ENCODE peak calls at places on chromosome 18, in five cellular contexts. One of them, this sample, is unnamed.

GRCh38 chr18:49094979-49095632 is 144.3 kb upstream of the SMAD7 start:
- DNase-seq in GM23338: no peak
- DNase-seq in HepG2: no peak
- DNase-seq in A549: no peak
- DNase-seq in GM12878: no peak
- DNase-seq in this sample: no peak

GRCh38 chr18:58942486-58942885 is 77.8 kb downstream of the ZNF532 start:
- DNase-seq in GM12878: no peak
- DNase-seq in HepG2: no peak
- DNase-seq in A549: no peak
- DNase-seq in GM23338: no peak
- DNase-seq in this sample: no peak

GRCh38 chr18:28650860-28651259 is 473.9 kb upstream of the CDH2 start:
- DNase-seq in HepG2: no peak
- DNase-seq in GM23338: no peak
- DNase-seq in GM12878: no peak
- DNase-seq in A549: no peak
- DNase-seq in this sample: no peak

GRCh38 chr18:55048892-55049291 is 89.6 kb upstream of the CCDC68 start:
- DNase-seq in GM23338: no peak
- DNase-seq in A549: peak
- DNase-seq in HepG2: no peak
- DNase-seq in GM12878: no peak
- DNase-seq in this sample: no peak

GRCh38 chr18:2850816-2851215 is 4.0 kb downstream of the EMILIN2 start:
- DNase-seq in HepG2: no peak
- DNase-seq in A549: no peak
- DNase-seq in GM12878: no peak
- DNase-seq in GM23338: no peak
- DNase-seq in this sample: no peak

GRCh38 chr18:75201273-75201898 is 7.6 kb downstream of the PTGR3 start:
- DNase-seq in GM23338: no peak
- DNase-seq in HepG2: no peak
- DNase-seq in A549: no peak
- DNase-seq in GM12878: no peak
- DNase-seq in this sample: no peak

GRCh38 chr18:2104620-2105462 is 466.5 kb downstream of the METTL4 start:
- DNase-seq in GM23338: peak
- DNase-seq in A549: peak
- DNase-seq in GM12878: no peak
- DNase-seq in HepG2: peak
- DNase-seq in this sample: peak

GRCh38 chr18:25289040-25289631 is 62.8 kb downstream of the ZNF521 start:
- DNase-seq in GM12878: no peak
- DNase-seq in GM23338: no peak
- DNase-seq in HepG2: no peak
- DNase-seq in A549: no peak
- DNase-seq in this sample: no peak

GRCh38 chr18:22311301-22311700 is 106.4 kb downstream of the CTAGE1 start:
- DNase-seq in HepG2: no peak
- DNase-seq in GM23338: no peak
- DNase-seq in A549: no peak
- DNase-seq in GM12878: no peak
- DNase-seq in this sample: no peak

GRCh38 chr18:615773-616172 is 19.0 kb downstream of the CLUL1 start:
- DNase-seq in GM23338: no peak
- DNase-seq in A549: no peak
- DNase-seq in HepG2: no peak
- DNase-seq in GM12878: no peak
- DNase-seq in this sample: no peak

DNA sequence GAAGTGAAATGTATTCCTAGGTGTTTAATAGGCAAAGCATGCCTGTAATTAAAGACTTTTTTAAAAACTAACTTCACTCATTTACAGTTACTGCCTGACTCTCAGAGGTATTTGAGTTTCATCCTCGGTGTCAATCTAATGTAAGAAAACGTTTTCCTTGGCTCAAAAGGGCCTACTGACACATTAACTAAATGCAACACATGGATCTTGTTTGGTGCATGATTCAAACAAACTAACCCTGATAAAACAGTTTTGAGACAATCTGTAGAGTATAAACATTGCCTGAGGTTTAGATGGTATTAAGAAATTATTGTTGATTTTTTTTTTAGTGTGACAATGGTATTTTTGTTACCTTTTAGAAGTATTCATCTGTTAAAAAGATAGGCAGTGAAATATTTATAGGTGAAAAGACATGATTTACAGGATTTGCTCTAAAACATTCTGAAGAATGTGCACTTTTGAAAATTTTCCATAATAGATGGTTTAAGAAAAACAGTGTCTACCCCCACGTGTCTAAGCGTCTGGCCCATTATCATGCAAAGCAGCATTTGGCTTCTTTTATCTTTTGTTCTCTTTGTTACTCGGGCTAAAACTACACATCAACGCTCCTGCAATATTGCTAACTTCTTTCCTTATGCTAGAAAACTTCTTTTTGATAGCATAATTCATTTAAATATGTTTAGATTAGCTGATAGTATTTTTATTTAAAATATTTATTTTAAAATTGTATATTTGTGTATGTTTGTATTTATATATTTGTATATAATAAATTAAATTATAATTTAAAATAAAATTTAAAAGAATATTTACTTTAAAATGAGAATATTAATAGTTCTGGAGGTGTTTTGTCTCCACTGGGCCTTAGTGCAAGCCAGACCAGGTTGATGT is 160.2 kb upstream of the NDUFV2 start:
- DNase-seq in GM23338: peak
- DNase-seq in GM12878: no peak
- DNase-seq in A549: no peak
- DNase-seq in HepG2: no peak
- DNase-seq in this sample: no peak
- TF ChIP-seq JUNB in GM23338: no peak
- TF ChIP-seq JUNB in GM12878: no peak
- TF ChIP-seq JUNB in A549: no peak
- TF ChIP-seq JUNB in HepG2: no peak
- TF ChIP-seq JUNB in this sample: no peak

DNA sequence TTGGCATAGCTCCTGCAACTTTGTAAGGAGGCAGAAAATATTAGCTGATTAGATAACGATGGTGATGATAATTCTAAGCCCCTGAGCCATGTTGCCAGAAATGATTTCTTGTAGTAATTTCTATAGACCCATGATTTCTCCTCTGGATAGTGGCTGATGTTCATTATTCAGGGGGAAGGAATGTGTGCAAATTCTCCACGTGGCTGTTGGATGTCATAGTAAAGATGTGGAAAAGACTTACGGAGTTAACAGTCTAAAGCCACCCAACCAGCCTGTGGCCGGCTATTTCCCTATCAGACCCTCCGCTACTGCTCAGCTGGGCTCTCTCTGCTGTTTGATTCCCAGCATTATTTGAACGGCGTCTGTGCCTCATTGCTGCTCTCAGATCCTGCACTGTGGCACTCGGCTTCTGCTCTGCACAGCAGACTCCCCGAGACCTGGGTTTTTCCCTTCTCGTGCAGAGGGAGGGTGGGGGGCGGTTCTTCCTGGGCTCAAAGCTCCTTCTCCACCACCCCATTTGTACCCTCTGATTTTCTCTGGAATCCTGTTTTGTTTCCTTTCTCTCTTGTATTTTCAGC is 221.3 kb downstream of the GALR1 start:
- DNase-seq in A549: no peak
- DNase-seq in GM23338: peak
- DNase-seq in GM12878: no peak
- DNase-seq in HepG2: no peak
- DNase-seq in this sample: no peak
- TF ChIP-seq JUNB in A549: no peak
- TF ChIP-seq JUNB in GM23338: no peak
- TF ChIP-seq JUNB in GM12878: no peak
- TF ChIP-seq JUNB in HepG2: no peak
- TF ChIP-seq JUNB in this sample: no peak

DNA sequence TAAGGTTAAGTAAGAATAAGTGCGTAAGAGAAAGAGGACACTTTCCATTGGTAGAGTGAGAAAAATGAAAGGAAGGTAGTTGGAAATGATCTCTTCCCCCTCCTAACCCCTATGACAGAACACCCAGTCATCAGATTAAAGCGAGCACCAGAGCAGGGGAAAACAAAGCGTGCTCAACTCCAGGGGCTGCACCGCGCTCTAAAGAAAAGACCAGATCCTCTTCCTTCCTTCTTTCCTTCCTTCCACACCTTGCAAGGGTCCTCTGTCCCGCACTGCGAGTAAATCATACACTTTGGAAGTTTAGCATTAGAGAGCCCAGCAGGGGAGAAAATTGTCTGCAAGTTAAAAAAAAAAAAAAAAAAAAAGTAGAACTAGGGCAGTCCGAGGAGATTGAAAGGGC is 931 bp upstream of the CDH7 start:
- DNase-seq in GM23338: peak
- DNase-seq in GM12878: no peak
- DNase-seq in HepG2: no peak
- DNase-seq in A549: no peak
- DNase-seq in this sample: no peak
- TF ChIP-seq JUNB in GM23338: no peak
- TF ChIP-seq JUNB in GM12878: no peak
- TF ChIP-seq JUNB in HepG2: no peak
- TF ChIP-seq JUNB in A549: no peak
- TF ChIP-seq JUNB in this sample: no peak

DNA sequence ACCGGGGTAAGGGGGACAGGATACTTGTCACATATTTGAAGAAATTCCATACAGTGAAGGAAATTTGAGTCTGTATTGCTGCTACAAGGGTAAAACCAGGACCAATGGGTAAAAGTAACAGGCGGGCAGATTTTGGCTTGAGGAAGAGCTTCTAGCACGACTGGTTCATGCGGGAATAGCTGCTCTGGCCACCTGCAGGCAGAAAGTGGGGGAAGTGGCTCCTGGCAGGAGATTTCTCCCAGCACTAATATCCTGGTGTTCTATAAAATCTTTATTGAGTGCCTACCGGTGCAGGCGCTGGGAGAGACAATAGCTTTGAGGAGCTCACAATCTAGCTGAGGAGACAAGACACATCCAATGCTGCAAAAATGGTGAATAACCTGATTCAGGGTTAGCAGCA is 198.5 kb downstream of the LOXHD1 start:
- DNase-seq in GM12878: no peak
- DNase-seq in A549: no peak
- DNase-seq in HepG2: no peak
- DNase-seq in GM23338: peak
- DNase-seq in this sample: no peak
- TF ChIP-seq JUNB in GM12878: no peak
- TF ChIP-seq JUNB in A549: no peak
- TF ChIP-seq JUNB in HepG2: no peak
- TF ChIP-seq JUNB in GM23338: no peak
- TF ChIP-seq JUNB in this sample: no peak

GRCh38 chr18:61545281-61546245 is 212.3 kb downstream of the CDH20 start:
- DNase-seq in HepG2: no peak
- DNase-seq in GM12878: no peak
- DNase-seq in GM23338: no peak
- DNase-seq in A549: no peak
- DNase-seq in this sample: no peak

GRCh38 chr18:61549411-61549810 is 216.2 kb downstream of the CDH20 start:
- DNase-seq in GM12878: no peak
- DNase-seq in GM23338: no peak
- DNase-seq in A549: no peak
- DNase-seq in HepG2: no peak
- DNase-seq in this sample: no peak

GRCh38 chr18:61544178-61544577 is 210.9 kb downstream of the CDH20 start:
- DNase-seq in GM23338: no peak
- DNase-seq in A549: no peak
- DNase-seq in HepG2: no peak
- DNase-seq in GM12878: no peak
- DNase-seq in this sample: no peak

GRCh38 chr18:61543518-61543917 is 210.3 kb downstream of the CDH20 start:
- DNase-seq in HepG2: no peak
- DNase-seq in GM12878: no peak
- DNase-seq in GM23338: no peak
- DNase-seq in A549: no peak
- DNase-seq in this sample: no peak

DNA sequence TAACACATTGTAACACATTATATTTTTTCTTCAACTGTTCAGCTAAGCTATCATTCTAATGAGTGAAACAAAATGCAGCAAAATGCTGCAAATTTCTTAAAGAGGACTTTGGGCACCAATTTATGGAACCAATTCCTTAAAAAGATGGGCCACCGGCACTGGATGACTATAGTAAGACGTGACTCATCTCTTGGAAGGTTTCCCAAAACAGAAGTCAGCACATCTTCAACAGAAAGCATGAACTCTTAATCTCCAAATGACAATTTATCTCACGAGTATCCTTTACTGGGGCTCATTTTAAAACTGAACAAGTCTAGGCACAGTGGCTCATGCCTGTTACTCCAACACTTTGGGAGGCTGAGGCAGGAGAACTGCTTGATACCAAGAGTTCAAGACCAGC is 213.4 kb downstream of the CDH20 start:
- DNase-seq in A549: no peak
- DNase-seq in GM23338: no peak
- DNase-seq in HepG2: no peak
- DNase-seq in GM12878: no peak
- DNase-seq in this sample: no peak
- TF ChIP-seq JUNB in A549: no peak
- TF ChIP-seq JUNB in GM23338: no peak
- TF ChIP-seq JUNB in HepG2: no peak
- TF ChIP-seq JUNB in GM12878: no peak
- TF ChIP-seq JUNB in this sample: no peak

DNA sequence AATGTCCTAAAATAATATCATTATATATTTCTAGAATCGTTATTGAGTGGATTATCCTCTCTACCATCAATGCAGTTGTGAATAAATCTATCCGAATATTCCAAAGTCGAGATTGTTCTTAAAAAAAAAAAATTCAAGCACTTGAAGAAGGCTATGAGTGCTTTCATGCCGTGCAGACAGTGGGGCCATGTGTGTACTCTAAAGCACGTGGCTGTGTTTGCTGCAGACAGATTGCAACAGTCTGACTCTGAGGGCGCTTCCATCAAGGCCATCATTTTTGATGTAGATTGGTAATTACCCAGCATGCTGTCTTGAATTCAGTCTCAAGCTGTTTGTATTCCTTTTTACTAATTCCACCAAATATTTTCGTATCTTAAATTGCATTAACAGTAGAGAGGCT is 325.9 kb upstream of the LINC00305 start:
- DNase-seq in A549: no peak
- DNase-seq in GM12878: no peak
- DNase-seq in GM23338: no peak
- DNase-seq in HepG2: no peak
- DNase-seq in this sample: no peak
- TF ChIP-seq JUNB in A549: no peak
- TF ChIP-seq JUNB in GM12878: no peak
- TF ChIP-seq JUNB in GM23338: no peak
- TF ChIP-seq JUNB in HepG2: no peak
- TF ChIP-seq JUNB in this sample: no peak